ENCODE peak calls at places on chromosomes 12 and 14, in four cellular contexts. Q, X, W and Y are unnamed samples.

GRCh38 chr12:10397311-10397710 is 7.5 kb upstream of the KLRK1 start:
- DNase-seq in Q (no peak), W (no peak), X (no peak), Y (no peak)

GRCh38 chr14:61575126-61575525 is 120.2 kb upstream of the HIF1A start:
- DNase-seq in Q (no peak), X (no peak), W (no peak), Y (no peak)

GRCh38 chr14:60590907-60591510 is 58.3 kb downstream of the SIX1 start:
- DNase-seq in W (no peak), X (no peak), Q (no peak), Y (peak)

GRCh38 chr14:58501214-58501816 is 73.8 kb downstream of the KIAA0586 start:
- DNase-seq in W (peak), Q (no peak), X (peak), Y (peak)

GRCh38 chr12:123131879-123132402 is 18.9 kb downstream of the PITPNM2 start:
- DNase-seq in W (no peak), Q (no peak), X (no peak), Y (no peak)

GRCh38 chr12:127560041-127560478 is 706.9 kb upstream of the TMEM132C start:
- DNase-seq in X (no peak), W (no peak), Q (no peak), Y (no peak)

GRCh38 chr12:68119724-68120211 is 39.8 kb downstream of the IFNG start:
- DNase-seq in W (no peak), X (no peak), Q (no peak), Y (no peak)

GRCh38 chr14:36661506-36662257 is at the start of gene PAX9:
- DNase-seq in W (peak), Q (peak), X (peak), Y (peak)

GRCh38 chr12:51911788-51912711 is 4.7 kb downstream of the ACVRL1 start:
- DNase-seq in Q (no peak), W (no peak), X (no peak), Y (no peak)

GRCh38 chr14:75539562-75540478 is 17.6 kb downstream of the BATF start:
- DNase-seq in Q (no peak), X (no peak), W (no peak), Y (no peak)

GRCh38 chr14:70416322-70416716 is 571 bp downstream of the SYNJ2BP start:
- DNase-seq in X (no peak), Q (no peak), W (peak), Y (peak)

GRCh38 chr14:102140027-102140749 is 491 bp downstream of the WDR20 start:
- DNase-seq in W (no peak), X (no peak), Q (peak), Y (peak)

GRCh38 chr12:53067993-53068770 is 11.0 kb downstream of the SPRYD3 start:
- DNase-seq in X (no peak), Q (no peak), W (no peak), Y (no peak)

GRCh38 chr14:54901380-54902142 is 1.1 kb downstream of the GCH1 start:
- DNase-seq in W (no peak), Q (peak), X (no peak), Y (no peak)

GRCh38 chr14:71403673-71404072 is 496.4 kb downstream of the PCNX1 start:
- DNase-seq in X (no peak), W (no peak), Q (no peak), Y (no peak)

GRCh38 chr14:105529506-105530445 is 3.4 kb downstream of the TMEM121 start:
- DNase-seq in W (no peak), X (no peak), Q (no peak), Y (no peak)

GRCh38 chr12:1360812-1361211 is 233.6 kb downstream of the FBXL14 start:
- DNase-seq in X (no peak), W (peak), Q (no peak), Y (peak)

GRCh38 chr12:64392221-64392620 is 1.7 kb upstream of the C12orf56 start:
- DNase-seq in W (peak), X (peak), Q (no peak), Y (peak)

GRCh38 chr12:57452181-57452936 is 2.7 kb upstream of the INHBE start:
- DNase-seq in X (no peak), W (peak), Q (no peak), Y (peak)

GRCh38 chr14:79044894-79045624 is 874.9 kb downstream of the NRXN3 start:
- DNase-seq in W (peak), Q (no peak), X (peak), Y (peak)

GRCh38 chr12:132735496-132735895 is 24.9 kb downstream of the PGAM5 start:
- DNase-seq in W (no peak), X (no peak), Q (no peak), Y (no peak)

GRCh38 chr14:92718659-92719058 is 29.8 kb downstream of the LGMN start:
- DNase-seq in W (no peak), X (no peak), Q (no peak), Y (no peak)

GRCh38 chr12:95117178-95117599 is 43.8 kb upstream of the NR2C1 start:
- DNase-seq in X (peak), W (peak), Q (peak), Y (peak)

GRCh38 chr14:68160779-68161546 is 341.4 kb downstream of the RAD51B start:
- DNase-seq in W (no peak), Q (no peak), X (no peak), Y (no peak)

GRCh38 chr14:105475916-105476845 is 1.6 kb downstream of the CRIP2 start:
- DNase-seq in W (no peak), X (no peak), Q (peak), Y (no peak)

GRCh38 chr12:89236748-89237428 is 115.4 kb downstream of the DUSP6 start:
- DNase-seq in W (peak), X (no peak), Q (no peak), Y (peak)

GRCh38 chr12:116123511-116124258 is 153.8 kb downstream of the MED13L start:
- DNase-seq in X (no peak), Q (no peak), W (peak), Y (peak)

GRCh38 chr12:19169222-19169621 is 39.7 kb downstream of the PLEKHA5 start:
- DNase-seq in W (no peak), X (no peak), Q (no peak), Y (no peak)

GRCh38 chr12:8950702-8951478 is 1.4 kb upstream of the M6PR start:
- DNase-seq in W (no peak), X (no peak), Q (no peak), Y (peak)

GRCh38 chr12:108701779-108702435 is 29.4 kb downstream of the CORO1C start:
- DNase-seq in Q (no peak), W (no peak), X (no peak), Y (no peak)

GRCh38 chr12:56995201-56995929 is 11.0 kb downstream of the ZBTB39 start:
- DNase-seq in Q (no peak), W (no peak), X (no peak), Y (no peak)